ENCODE peak calls at places on chromosomes 12 and 14, in six cellular contexts. C, M, V, P, K and B are unnamed samples.

GRCh38 chr12:82146740-82147139 is 211.4 kb downstream of the CCDC59 start:
- DNase-seq in V (no peak), M (no peak), C (no peak), K (no peak), P (no peak), B (no peak)

GRCh38 chr14:61462566-61463195 is 141.3 kb downstream of the PRKCH start:
- DNase-seq in K (no peak), V (no peak), P (no peak), M (peak), C (no peak), B (peak)

GRCh38 chr12:93146278-93146939 is 217.3 kb upstream of the EEA1 start:
- DNase-seq in P (no peak), K (no peak), V (no peak), M (peak), C (no peak), B (peak)

GRCh38 chr12:104632724-104633181 is 176.0 kb downstream of the CHST11 start:
- DNase-seq in P (peak), V (no peak), K (no peak), M (no peak), C (no peak), B (peak)

GRCh38 chr12:111446044-111446581 is 40.4 kb downstream of the SH2B3 start:
- DNase-seq in C (peak), P (no peak), K (no peak), M (peak), V (peak), B (peak)

GRCh38 chr14:23359722-23360447 is 5.1 kb downstream of the EFS start:
- DNase-seq in C (no peak), V (no peak), M (no peak), K (no peak), P (no peak), B (no peak)

GRCh38 chr12:54596526-54596946 is 8.1 kb upstream of the PPP1R1A start:
- DNase-seq in P (peak), C (no peak), M (peak), K (no peak), V (no peak), B (peak)

GRCh38 chr12:127271776-127272175 is 995.2 kb upstream of the TMEM132C start:
- DNase-seq in M (no peak), V (no peak), P (no peak), K (no peak), C (no peak), B (no peak)

GRCh38 chr12:5395443-5396401 is 36.2 kb upstream of the NTF3 start:
- DNase-seq in C (no peak), M (no peak), K (no peak), P (no peak), V (no peak), B (no peak)

GRCh38 chr14:68630081-68630571 is 162.7 kb downstream of the ZFP36L1 start:
- DNase-seq in P (no peak), V (no peak), C (no peak), K (no peak), M (no peak), B (no peak)

GRCh38 chr14:34539407-34540180 is at the start of gene EAPP:
- DNase-seq in M (peak), C (peak), V (peak), K (peak), P (peak), B (peak)

GRCh38 chr12:67415473-67415872 is 146.3 kb downstream of the CAND1 start:
- DNase-seq in V (no peak), M (no peak), C (no peak), K (no peak), P (no peak), B (peak)

GRCh38 chr12:69123909-69124638 is 115.3 kb upstream of the CPSF6 start:
- DNase-seq in K (no peak), V (no peak), C (no peak), M (no peak), P (no peak), B (no peak)

GRCh38 chr12:13573698-13574321 is 377.3 kb downstream of the EMP1 start:
- DNase-seq in C (no peak), P (peak), M (no peak), V (no peak), K (no peak), B (peak)

GRCh38 chr14:105414456-105415371 is 4.9 kb upstream of the MTA1 start:
- DNase-seq in C (peak), P (peak), V (peak), K (peak), M (no peak), B (peak)

GRCh38 chr12:90854136-90854689 is 100.8 kb downstream of the CCER1 start:
- DNase-seq in P (peak), V (no peak), C (no peak), K (no peak), M (peak), B (peak)

GRCh38 chr12:103751171-103751570 is 89.9 kb downstream of the NT5DC3 start:
- DNase-seq in C (no peak), M (no peak), P (no peak), V (no peak), K (no peak), B (no peak)

GRCh38 chr12:124531281-124531745 is 36.1 kb downstream of the NCOR2 start:
- DNase-seq in P (no peak), V (no peak), M (no peak), K (no peak), C (no peak), B (no peak)

GRCh38 chr14:24851837-24852236 is 198.1 kb downstream of the STXBP6 start:
- DNase-seq in P (no peak), V (no peak), C (no peak), M (no peak), K (no peak), B (no peak)

GRCh38 chr12:120936197-120936596 is 32.0 kb upstream of the SPPL3 start:
- DNase-seq in V (no peak), P (no peak), C (no peak), M (no peak), K (no peak), B (no peak)

GRCh38 chr12:109291117-109291516 is 18.0 kb downstream of the FOXN4 start:
- DNase-seq in C (no peak), K (no peak), P (no peak), M (no peak), V (no peak), B (no peak)

GRCh38 chr12:57836442-57837375 is 9.8 kb downstream of the CTDSP2 start:
- DNase-seq in C (peak), V (no peak), M (peak), K (peak), P (peak), B (peak)

GRCh38 chr14:87113286-87113685 is 879.7 kb downstream of the GALC start:
- DNase-seq in P (no peak), K (no peak), V (no peak), M (no peak), C (no peak), B (no peak)

GRCh38 chr14:32350020-32350419 is 20.9 kb downstream of the AKAP6 start:
- DNase-seq in M (no peak), P (no peak), V (no peak), K (peak), C (no peak), B (no peak)

GRCh38 chr12:33180921-33181320 is 258.7 kb downstream of the SYT10 start:
- DNase-seq in M (no peak), P (no peak), V (no peak), K (no peak), C (no peak), B (no peak)

GRCh38 chr12:122197612-122197966 is 5.9 kb upstream of the B3GNT4 start:
- DNase-seq in K (no peak), P (no peak), M (no peak), C (no peak), V (no peak), B (no peak)

GRCh38 chr12:59086124-59086523 is 165.8 kb upstream of the LRIG3 start:
- DNase-seq in V (no peak), C (no peak), M (no peak), P (no peak), K (no peak), B (no peak)

GRCh38 chr12:108150436-108150835 is 21.3 kb downstream of the WSCD2 start:
- DNase-seq in K (no peak), P (no peak), V (no peak), M (no peak), C (no peak), B (no peak)

GRCh38 chr14:100237735-100238418 is 1.1 kb upstream of the YY1 start:
- DNase-seq in V (peak), P (no peak), K (peak), C (no peak), M (no peak), B (peak)

GRCh38 chr12:43578782-43579181 is 26.8 kb upstream of the ADAMTS20 start:
- DNase-seq in C (no peak), V (no peak), M (no peak), P (no peak), K (no peak), B (peak)

DNA sequence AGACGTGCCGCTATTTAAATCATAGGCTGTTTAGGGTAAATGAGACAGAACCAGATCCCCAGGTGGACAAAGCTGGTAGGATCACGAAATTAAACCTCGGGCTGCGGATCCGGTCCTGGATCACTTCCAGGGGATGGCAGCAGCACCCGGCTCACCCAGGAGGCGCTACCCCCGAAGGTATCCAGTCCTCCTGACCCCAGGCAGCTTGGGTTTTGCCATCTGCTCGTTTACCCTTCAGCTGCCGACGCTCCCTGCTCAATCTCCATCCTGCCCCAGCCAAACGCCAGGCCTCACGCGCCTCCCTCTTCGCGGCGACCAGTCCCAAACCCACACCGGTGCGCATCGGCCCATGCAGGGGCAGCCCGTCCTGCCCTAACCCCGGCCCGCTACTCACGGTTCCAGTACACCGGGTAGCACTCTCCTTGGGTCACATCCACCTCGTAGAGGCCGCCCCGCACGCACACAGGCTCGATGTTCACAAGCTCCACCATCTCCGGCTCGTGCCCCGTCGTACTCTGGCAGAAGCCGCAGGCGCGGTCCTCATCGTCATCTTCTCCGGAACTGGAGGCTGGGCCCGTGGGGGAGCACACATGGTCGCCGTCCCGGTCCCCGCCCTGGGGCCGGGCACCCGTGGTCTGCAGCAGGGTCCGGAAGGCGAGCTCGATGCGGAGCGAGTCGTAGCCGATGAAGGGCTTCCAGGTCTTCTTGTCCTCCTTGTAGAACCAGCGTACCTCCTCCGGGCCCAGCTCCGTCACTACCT is 1.1 kb downstream of the DDHD1 start:
- DNase-seq in P (no peak), M (peak), C (peak), V (peak), K (peak), B (peak)
- TF ChIP-seq CTCF in P (peak), M (no peak), C (no peak), V (peak), K (no peak), B (peak)

GRCh38 chr14:93736378-93737014 is 51.8 kb downstream of the PRIMA1 start:
- DNase-seq in C (no peak), P (no peak), M (no peak), K (no peak), V (no peak), B (no peak)
- TF ChIP-seq CTCF in C (no peak), P (peak), M (no peak), K (peak), V (peak), B (peak)

GRCh38 chr12:10179871-10180270 is 1.0 kb downstream of the TMEM52B start:
- DNase-seq in M (no peak), V (no peak), P (no peak), K (no peak), C (no peak), B (no peak)

GRCh38 chr12:10171954-10172353 is at the start of gene OLR1:
- DNase-seq in K (no peak), M (no peak), C (no peak), V (no peak), P (no peak), B (no peak)

GRCh38 chr12:10174986-10175614 is 3.2 kb upstream of the OLR1 start:
- DNase-seq in K (no peak), P (no peak), M (no peak), V (no peak), C (no peak), B (no peak)

GRCh38 chr12:10178766-10179165 is at the start of gene TMEM52B:
- DNase-seq in K (no peak), C (no peak), M (no peak), V (no peak), P (no peak), B (no peak)

DNA sequence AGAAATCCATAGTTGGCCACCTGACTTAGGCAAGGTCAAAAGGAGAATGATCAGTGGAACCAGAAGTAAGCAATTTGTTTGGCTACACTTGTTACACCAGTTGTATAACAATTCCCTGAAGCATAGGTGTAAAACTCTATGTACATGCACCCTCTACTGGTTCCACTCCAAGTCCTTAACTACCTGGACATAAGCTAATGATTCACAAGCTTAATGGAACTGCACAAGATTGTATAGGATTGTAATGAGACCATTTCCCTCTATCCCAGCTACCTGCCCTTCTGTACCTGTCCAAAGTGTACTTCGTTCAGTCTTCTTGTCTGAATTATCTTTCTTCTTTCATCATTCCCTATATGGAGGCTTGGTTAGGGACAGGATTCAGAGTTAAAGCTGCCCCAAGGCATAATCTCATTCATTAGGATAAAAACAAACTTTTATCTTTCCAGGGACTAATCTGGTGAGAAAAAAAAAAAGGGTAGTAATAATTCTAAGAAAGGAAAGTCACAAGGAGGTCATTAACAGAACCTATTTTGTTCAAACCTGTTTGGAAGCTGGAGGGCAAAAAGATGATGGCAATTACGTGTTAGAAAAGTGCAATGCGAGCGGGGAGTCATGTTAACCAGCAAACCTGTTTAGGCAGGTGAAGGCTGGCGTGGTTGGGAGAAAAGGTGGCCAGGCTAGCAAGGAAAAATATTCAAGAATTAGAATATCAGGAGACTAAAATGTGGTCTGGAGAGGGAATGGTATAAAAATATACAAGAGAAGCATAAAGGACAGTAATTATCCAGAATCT is 2.8 kb upstream of the TMEM52B start:
- DNase-seq in P (no peak), M (no peak), C (no peak), V (no peak), K (no peak), B (no peak)
- TF ChIP-seq CTCF in P (no peak), M (no peak), C (no peak), V (no peak), K (peak), B (no peak)

DNA sequence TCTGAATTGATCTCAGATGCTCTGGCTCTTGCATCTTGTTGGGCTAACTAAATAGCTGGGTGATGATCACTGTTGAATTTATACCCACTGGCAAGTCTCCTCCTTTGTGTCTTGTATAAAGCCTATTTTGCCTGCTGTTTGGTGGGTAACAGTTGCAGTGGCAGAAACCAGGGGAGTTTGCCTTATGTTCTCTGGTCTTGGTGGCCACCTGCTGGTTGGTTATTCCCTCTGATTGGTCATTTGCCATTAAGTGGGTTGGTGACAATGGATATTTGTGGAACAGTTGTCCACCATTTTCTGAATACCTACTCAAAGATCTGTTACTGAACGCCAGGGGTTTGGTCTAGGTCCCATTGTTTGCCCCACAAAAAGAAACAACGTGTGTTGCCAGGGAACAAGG is 52.1 kb downstream of the AVPR1A start:
- DNase-seq in P (no peak), K (no peak), V (no peak), M (no peak), C (no peak), B (no peak)
- TF ChIP-seq CTCF in P (no peak), K (peak), V (peak), M (no peak), C (no peak), B (no peak)

GRCh38 chr12:25677180-25677937 is 124.3 kb upstream of the LMNTD1 start:
- DNase-seq in C (no peak), V (no peak), K (no peak), M (no peak), P (no peak), B (peak)
- TF ChIP-seq CTCF in C (no peak), V (no peak), K (peak), M (peak), P (no peak), B (peak)

GRCh38 chr12:14618990-14619389 is 51.3 kb upstream of the PLBD1 start:
- DNase-seq in K (no peak), P (no peak), C (no peak), M (no peak), V (no peak), B (peak)
- TF ChIP-seq CTCF in K (peak), P (peak), C (no peak), M (peak), V (peak), B (peak)